ENCODE peak calls at places on chromosomes 12 and 14, in seven cellular contexts. One of them, this sample, is unnamed.

GRCh38 chr12:946212-946611 is 3.3 kb downstream of the RAD52 start:
- DNase-seq in mucosa of descending colon: no peak
- DNase-seq in lower lobe of right lung: no peak
- DNase-seq in foreskin fibroblast: no peak
- DNase-seq in CD8-positive, alpha-beta T cell: no peak
- DNase-seq in uterus: no peak
- DNase-seq in cardiac fibroblast: peak
- DNase-seq in this sample: no peak

GRCh38 chr12:14691560-14691959 is 4.8 kb downstream of the GUCY2C start:
- DNase-seq in uterus: peak
- DNase-seq in foreskin fibroblast: no peak
- DNase-seq in mucosa of descending colon: peak
- DNase-seq in lower lobe of right lung: peak
- DNase-seq in cardiac fibroblast: no peak
- DNase-seq in CD8-positive, alpha-beta T cell: no peak
- DNase-seq in this sample: no peak

GRCh38 chr12:48572326-48572725 is 2.5 kb upstream of the LALBA start:
- DNase-seq in cardiac fibroblast: peak
- DNase-seq in CD8-positive, alpha-beta T cell: no peak
- DNase-seq in foreskin fibroblast: no peak
- DNase-seq in lower lobe of right lung: no peak
- DNase-seq in uterus: no peak
- DNase-seq in mucosa of descending colon: peak
- DNase-seq in this sample: no peak

GRCh38 chr12:94587266-94588241 is 62.8 kb downstream of the TMCC3 start:
- DNase-seq in uterus: peak
- DNase-seq in mucosa of descending colon: peak
- DNase-seq in lower lobe of right lung: no peak
- DNase-seq in CD8-positive, alpha-beta T cell: no peak
- DNase-seq in foreskin fibroblast: no peak
- DNase-seq in cardiac fibroblast: no peak
- DNase-seq in this sample: no peak

GRCh38 chr12:109833307-109834189 is at the start of gene TRPV4:
- DNase-seq in lower lobe of right lung: no peak
- DNase-seq in foreskin fibroblast: peak
- DNase-seq in uterus: no peak
- DNase-seq in CD8-positive, alpha-beta T cell: no peak
- DNase-seq in cardiac fibroblast: no peak
- DNase-seq in mucosa of descending colon: no peak
- DNase-seq in this sample: no peak

GRCh38 chr14:59254911-59255545 is 66.6 kb downstream of the DAAM1 start:
- DNase-seq in lower lobe of right lung: no peak
- DNase-seq in mucosa of descending colon: no peak
- DNase-seq in foreskin fibroblast: no peak
- DNase-seq in CD8-positive, alpha-beta T cell: no peak
- DNase-seq in uterus: peak
- DNase-seq in cardiac fibroblast: peak
- DNase-seq in this sample: no peak

GRCh38 chr12:24596768-24597388 is 352.0 kb downstream of the BCAT1 start:
- DNase-seq in foreskin fibroblast: no peak
- DNase-seq in CD8-positive, alpha-beta T cell: no peak
- DNase-seq in cardiac fibroblast: peak
- DNase-seq in lower lobe of right lung: no peak
- DNase-seq in mucosa of descending colon: no peak
- DNase-seq in uterus: no peak
- DNase-seq in this sample: peak

GRCh38 chr12:617304-617915 is 45.8 kb downstream of the NINJ2 start:
- DNase-seq in mucosa of descending colon: no peak
- DNase-seq in foreskin fibroblast: peak
- DNase-seq in CD8-positive, alpha-beta T cell: no peak
- DNase-seq in lower lobe of right lung: peak
- DNase-seq in uterus: no peak
- DNase-seq in cardiac fibroblast: peak
- DNase-seq in this sample: no peak

GRCh38 chr12:94149781-94150482 is 1.6 kb downstream of the PLXNC1 start:
- DNase-seq in lower lobe of right lung: peak
- DNase-seq in uterus: peak
- DNase-seq in mucosa of descending colon: peak
- DNase-seq in foreskin fibroblast: no peak
- DNase-seq in cardiac fibroblast: peak
- DNase-seq in CD8-positive, alpha-beta T cell: no peak
- DNase-seq in this sample: no peak

GRCh38 chr12:121060149-121061001 is 21.3 kb upstream of the OASL start:
- DNase-seq in mucosa of descending colon: peak
- DNase-seq in foreskin fibroblast: peak
- DNase-seq in CD8-positive, alpha-beta T cell: peak
- DNase-seq in lower lobe of right lung: peak
- DNase-seq in uterus: no peak
- DNase-seq in cardiac fibroblast: peak
- DNase-seq in this sample: no peak

GRCh38 chr12:52672321-52672933 is 7.8 kb downstream of the KRT1 start:
- DNase-seq in CD8-positive, alpha-beta T cell: no peak
- DNase-seq in uterus: no peak
- DNase-seq in mucosa of descending colon: no peak
- DNase-seq in lower lobe of right lung: no peak
- DNase-seq in cardiac fibroblast: no peak
- DNase-seq in foreskin fibroblast: no peak
- DNase-seq in this sample: no peak

GRCh38 chr12:127179199-127179598 is 1087.8 kb upstream of the TMEM132C start:
- DNase-seq in foreskin fibroblast: peak
- DNase-seq in lower lobe of right lung: no peak
- DNase-seq in CD8-positive, alpha-beta T cell: no peak
- DNase-seq in cardiac fibroblast: peak
- DNase-seq in mucosa of descending colon: no peak
- DNase-seq in uterus: no peak
- DNase-seq in this sample: no peak

GRCh38 chr12:3242199-3242863 is 165.2 kb downstream of the TSPAN9 start:
- DNase-seq in uterus: no peak
- DNase-seq in CD8-positive, alpha-beta T cell: no peak
- DNase-seq in mucosa of descending colon: no peak
- DNase-seq in lower lobe of right lung: no peak
- DNase-seq in cardiac fibroblast: no peak
- DNase-seq in foreskin fibroblast: no peak
- DNase-seq in this sample: no peak

GRCh38 chr14:99127651-99128167 is 144.3 kb downstream of the BCL11B start:
- DNase-seq in uterus: no peak
- DNase-seq in CD8-positive, alpha-beta T cell: no peak
- DNase-seq in foreskin fibroblast: no peak
- DNase-seq in lower lobe of right lung: no peak
- DNase-seq in mucosa of descending colon: no peak
- DNase-seq in cardiac fibroblast: no peak
- DNase-seq in this sample: peak

GRCh38 chr12:32353540-32353939 is 45.8 kb upstream of the FGD4 start:
- DNase-seq in CD8-positive, alpha-beta T cell: no peak
- DNase-seq in uterus: no peak
- DNase-seq in foreskin fibroblast: no peak
- DNase-seq in mucosa of descending colon: no peak
- DNase-seq in cardiac fibroblast: no peak
- DNase-seq in lower lobe of right lung: no peak
- DNase-seq in this sample: no peak

GRCh38 chr12:843609-844008 is 91.2 kb downstream of the WNK1 start:
- DNase-seq in foreskin fibroblast: peak
- DNase-seq in CD8-positive, alpha-beta T cell: no peak
- DNase-seq in cardiac fibroblast: peak
- DNase-seq in mucosa of descending colon: no peak
- DNase-seq in lower lobe of right lung: no peak
- DNase-seq in uterus: no peak
- DNase-seq in this sample: peak

GRCh38 chr14:68520637-68521556 is 272.0 kb downstream of the ZFP36L1 start:
- DNase-seq in uterus: no peak
- DNase-seq in mucosa of descending colon: peak
- DNase-seq in lower lobe of right lung: peak
- DNase-seq in cardiac fibroblast: peak
- DNase-seq in foreskin fibroblast: no peak
- DNase-seq in CD8-positive, alpha-beta T cell: no peak
- DNase-seq in this sample: no peak

GRCh38 chr14:68518910-68519686 is 273.8 kb downstream of the ZFP36L1 start:
- DNase-seq in mucosa of descending colon: peak
- DNase-seq in cardiac fibroblast: peak
- DNase-seq in uterus: peak
- DNase-seq in CD8-positive, alpha-beta T cell: no peak
- DNase-seq in foreskin fibroblast: peak
- DNase-seq in lower lobe of right lung: no peak
- DNase-seq in this sample: no peak

GRCh38 chr14:68518180-68518579 is 274.7 kb downstream of the ZFP36L1 start:
- DNase-seq in lower lobe of right lung: no peak
- DNase-seq in foreskin fibroblast: no peak
- DNase-seq in cardiac fibroblast: no peak
- DNase-seq in uterus: peak
- DNase-seq in mucosa of descending colon: no peak
- DNase-seq in CD8-positive, alpha-beta T cell: no peak
- DNase-seq in this sample: no peak

GRCh38 chr14:68521557-68521901 is 271.3 kb downstream of the ZFP36L1 start:
- DNase-seq in mucosa of descending colon: no peak
- DNase-seq in uterus: no peak
- DNase-seq in cardiac fibroblast: no peak
- DNase-seq in lower lobe of right lung: no peak
- DNase-seq in foreskin fibroblast: no peak
- DNase-seq in CD8-positive, alpha-beta T cell: no peak
- DNase-seq in this sample: no peak

DNA sequence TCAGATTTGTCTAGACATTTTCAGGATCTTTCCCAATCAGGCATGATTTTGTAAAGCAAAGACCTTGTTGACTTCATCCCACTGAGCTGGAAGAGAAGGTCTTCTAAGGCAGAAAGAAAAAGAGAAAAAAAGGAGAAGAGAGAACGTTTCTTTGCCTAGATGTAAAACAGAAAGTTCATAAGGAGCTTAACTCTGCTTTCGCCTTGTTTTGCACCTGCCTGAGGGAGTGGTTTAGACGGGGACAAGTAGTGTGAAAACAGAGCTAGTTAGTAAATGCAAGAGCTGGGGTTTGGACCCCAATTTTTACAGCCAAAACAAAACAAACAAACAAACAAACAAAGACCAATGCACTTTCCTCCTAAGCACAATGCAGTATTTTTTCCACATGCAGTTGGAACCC is 273.1 kb downstream of the ZFP36L1 start:
- DNase-seq in uterus: no peak
- DNase-seq in lower lobe of right lung: no peak
- DNase-seq in mucosa of descending colon: no peak
- DNase-seq in foreskin fibroblast: no peak
- DNase-seq in cardiac fibroblast: no peak
- DNase-seq in CD8-positive, alpha-beta T cell: no peak
- DNase-seq in this sample: no peak
- H3K4me3 ChIP-seq in uterus: no peak
- H3K4me3 ChIP-seq in lower lobe of right lung: no peak
- H3K4me3 ChIP-seq in mucosa of descending colon: no peak
- H3K4me3 ChIP-seq in foreskin fibroblast: no peak
- H3K4me3 ChIP-seq in cardiac fibroblast: no peak
- H3K4me3 ChIP-seq in CD8-positive, alpha-beta T cell: no peak
- H3K4me3 ChIP-seq in this sample: no peak

GRCh38 chr12:70637286-70637685 is at the start of gene PTPRB:
- DNase-seq in foreskin fibroblast: no peak
- DNase-seq in uterus: no peak
- DNase-seq in mucosa of descending colon: no peak
- DNase-seq in CD8-positive, alpha-beta T cell: no peak
- DNase-seq in lower lobe of right lung: no peak
- DNase-seq in cardiac fibroblast: no peak
- DNase-seq in this sample: no peak
- H3K4me3 ChIP-seq in foreskin fibroblast: no peak
- H3K4me3 ChIP-seq in uterus: peak
- H3K4me3 ChIP-seq in mucosa of descending colon: no peak
- H3K4me3 ChIP-seq in CD8-positive, alpha-beta T cell: no peak
- H3K4me3 ChIP-seq in lower lobe of right lung: peak
- H3K4me3 ChIP-seq in cardiac fibroblast: no peak
- H3K4me3 ChIP-seq in this sample: no peak

DNA sequence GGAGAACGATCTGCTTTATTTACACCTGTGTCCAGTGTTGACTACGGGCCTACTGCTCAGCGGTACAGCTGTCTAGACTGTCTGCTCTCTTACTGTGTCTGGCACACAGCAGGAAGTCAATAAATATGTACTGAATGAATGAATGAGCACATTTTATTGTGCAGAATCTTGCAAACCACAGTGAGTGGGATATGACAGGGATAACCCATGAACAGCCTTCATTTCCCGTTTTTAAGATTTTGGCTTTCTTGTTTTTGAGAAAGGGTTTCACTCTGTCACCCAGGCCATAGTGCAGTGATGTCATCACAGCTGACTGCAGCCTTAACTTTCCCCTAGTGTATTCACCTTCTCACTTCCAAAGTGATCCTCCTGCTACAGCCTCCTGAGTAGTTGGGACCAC is 203.0 kb downstream of the AEBP2 start:
- DNase-seq in mucosa of descending colon: no peak
- DNase-seq in uterus: no peak
- DNase-seq in foreskin fibroblast: no peak
- DNase-seq in CD8-positive, alpha-beta T cell: no peak
- DNase-seq in lower lobe of right lung: no peak
- DNase-seq in cardiac fibroblast: no peak
- DNase-seq in this sample: no peak
- H3K4me3 ChIP-seq in mucosa of descending colon: no peak
- H3K4me3 ChIP-seq in uterus: no peak
- H3K4me3 ChIP-seq in foreskin fibroblast: no peak
- H3K4me3 ChIP-seq in CD8-positive, alpha-beta T cell: no peak
- H3K4me3 ChIP-seq in lower lobe of right lung: no peak
- H3K4me3 ChIP-seq in cardiac fibroblast: no peak
- H3K4me3 ChIP-seq in this sample: no peak

GRCh38 chr14:75459099-75459741 is 31.4 kb downstream of the JDP2 start:
- DNase-seq in mucosa of descending colon: peak
- DNase-seq in CD8-positive, alpha-beta T cell: no peak
- DNase-seq in foreskin fibroblast: no peak
- DNase-seq in uterus: no peak
- DNase-seq in lower lobe of right lung: peak
- DNase-seq in cardiac fibroblast: no peak
- DNase-seq in this sample: no peak

GRCh38 chr14:75458305-75458704 is 30.5 kb downstream of the JDP2 start:
- DNase-seq in mucosa of descending colon: no peak
- DNase-seq in lower lobe of right lung: no peak
- DNase-seq in cardiac fibroblast: no peak
- DNase-seq in CD8-positive, alpha-beta T cell: no peak
- DNase-seq in foreskin fibroblast: no peak
- DNase-seq in uterus: no peak
- DNase-seq in this sample: no peak

GRCh38 chr14:75457024-75457390 is 29.2 kb downstream of the JDP2 start:
- DNase-seq in lower lobe of right lung: no peak
- DNase-seq in cardiac fibroblast: no peak
- DNase-seq in foreskin fibroblast: no peak
- DNase-seq in uterus: no peak
- DNase-seq in CD8-positive, alpha-beta T cell: no peak
- DNase-seq in mucosa of descending colon: no peak
- DNase-seq in this sample: no peak

GRCh38 chr14:75456069-75457023 is 28.5 kb downstream of the JDP2 start:
- DNase-seq in foreskin fibroblast: no peak
- DNase-seq in cardiac fibroblast: no peak
- DNase-seq in mucosa of descending colon: no peak
- DNase-seq in lower lobe of right lung: peak
- DNase-seq in uterus: no peak
- DNase-seq in CD8-positive, alpha-beta T cell: no peak
- DNase-seq in this sample: no peak

DNA sequence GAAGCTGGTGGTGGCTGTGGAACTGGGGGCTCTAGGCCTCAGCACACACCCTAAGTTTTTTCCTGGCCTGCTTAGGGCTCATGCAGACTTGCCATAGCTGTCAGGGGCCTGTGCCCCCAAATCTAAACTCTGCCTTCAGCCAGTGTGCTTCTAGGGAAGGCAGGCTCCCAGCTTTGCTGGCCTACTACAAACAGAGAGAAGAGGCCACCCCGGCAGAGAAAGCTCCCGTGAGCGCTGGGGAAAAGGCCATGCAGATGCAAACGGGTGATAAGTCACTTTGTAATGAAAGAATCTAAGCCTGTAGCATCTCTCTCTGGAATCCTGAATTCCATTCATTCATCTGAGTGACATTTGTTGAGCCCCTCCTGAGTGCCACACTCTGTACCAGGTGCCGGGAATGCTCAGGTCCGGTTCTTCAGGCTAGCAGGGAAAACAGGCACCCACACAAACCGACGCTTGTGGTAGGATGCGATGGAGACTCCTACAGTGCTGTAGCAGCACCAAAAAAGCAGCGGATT is 29.9 kb downstream of the JDP2 start:
- DNase-seq in CD8-positive, alpha-beta T cell: no peak
- DNase-seq in lower lobe of right lung: no peak
- DNase-seq in foreskin fibroblast: no peak
- DNase-seq in mucosa of descending colon: no peak
- DNase-seq in cardiac fibroblast: no peak
- DNase-seq in uterus: no peak
- DNase-seq in this sample: no peak
- H3K4me3 ChIP-seq in CD8-positive, alpha-beta T cell: no peak
- H3K4me3 ChIP-seq in lower lobe of right lung: no peak
- H3K4me3 ChIP-seq in foreskin fibroblast: no peak
- H3K4me3 ChIP-seq in mucosa of descending colon: no peak
- H3K4me3 ChIP-seq in cardiac fibroblast: no peak
- H3K4me3 ChIP-seq in uterus: no peak
- H3K4me3 ChIP-seq in this sample: no peak

This sample was measured in retinal pigment epithelial cell.